ENCODE peak calls at places on chromosomes 12 and 14, in four cellular contexts. B is prostate gland, W is upper lobe of right lung, U is epithelial cell of esophagus. D is an unnamed sample.

GRCh38 chr12:50678650-50679049 is 85.3 kb upstream of the ATF1 start:
- DNase-seq in B (no peak), W (no peak), U (no peak), D (no peak)

GRCh38 chr12:111626230-111626629 is 27.1 kb upstream of the ATXN2 start:
- DNase-seq in B (no peak), W (no peak), U (no peak), D (no peak)

GRCh38 chr14:79551591-79551990 is 659.7 kb downstream of the DIO2 start:
- DNase-seq in B (no peak), W (no peak), U (no peak), D (no peak)

GRCh38 chr14:103001651-103002396 is 55.5 kb downstream of the CDC42BPB start:
- DNase-seq in B (no peak), W (no peak), U (no peak), D (no peak)

GRCh38 chr12:30997685-30998440 is 71.3 kb downstream of the TSPAN11 start:
- DNase-seq in B (no peak), W (no peak), U (no peak), D (no peak)

GRCh38 chr12:51847830-51848727 is at the start of gene FIGNL2:
- DNase-seq in B (no peak), W (no peak), U (no peak), D (no peak)

GRCh38 chr14:92400579-92401444 is 77.8 kb downstream of the SLC24A4 start:
- DNase-seq in B (no peak), W (no peak), U (peak), D (no peak)

GRCh38 chr12:98399532-98399931 is 115.9 kb upstream of the TMPO start:
- DNase-seq in B (no peak), W (no peak), U (peak), D (no peak)

GRCh38 chr14:72471346-72471745 is 422.6 kb downstream of the DPF3 start:
- DNase-seq in B (no peak), W (no peak), U (no peak), D (no peak)

GRCh38 chr14:91281346-91281745 is 36.8 kb upstream of the GPR68 start:
- DNase-seq in B (no peak), W (no peak), U (peak), D (no peak)

GRCh38 chr12:13562915-13563742 is 366.6 kb downstream of the EMP1 start:
- DNase-seq in B (no peak), W (peak), U (no peak), D (no peak)

GRCh38 chr14:99682809-99683618 is 1.1 kb upstream of the CYP46A1 start:
- DNase-seq in B (peak), W (peak), U (peak), D (no peak)

GRCh38 chr12:22990501-22990900 is 365.5 kb downstream of the ETNK1 start:
- DNase-seq in B (no peak), W (no peak), U (no peak), D (no peak)

GRCh38 chr12:22994276-22994675 is 369.3 kb downstream of the ETNK1 start:
- DNase-seq in B (no peak), W (no peak), U (peak), D (no peak)

GRCh38 chr12:22993639-22994038 is 368.7 kb downstream of the ETNK1 start:
- DNase-seq in B (no peak), W (no peak), U (peak), D (no peak)
- H3K4me3 ChIP-seq in B (no peak), W (no peak), U (no peak), D (no peak)

GRCh38 chr14:24390696-24391468 is 7.9 kb upstream of the NYNRIN start:
- DNase-seq in B (no peak), W (no peak), U (peak), D (no peak)

GRCh38 chr14:24392327-24393098 is 6.3 kb upstream of the NYNRIN start:
- DNase-seq in B (no peak), W (no peak), U (peak), D (peak)

GRCh38 chr14:24388474-24389179 is 10.2 kb upstream of the NYNRIN start:
- DNase-seq in B (no peak), W (no peak), U (no peak), D (no peak)

GRCh38 chr14:24387014-24387355 is 11.8 kb upstream of the NYNRIN start:
- DNase-seq in B (no peak), W (no peak), U (no peak), D (no peak)

DNA sequence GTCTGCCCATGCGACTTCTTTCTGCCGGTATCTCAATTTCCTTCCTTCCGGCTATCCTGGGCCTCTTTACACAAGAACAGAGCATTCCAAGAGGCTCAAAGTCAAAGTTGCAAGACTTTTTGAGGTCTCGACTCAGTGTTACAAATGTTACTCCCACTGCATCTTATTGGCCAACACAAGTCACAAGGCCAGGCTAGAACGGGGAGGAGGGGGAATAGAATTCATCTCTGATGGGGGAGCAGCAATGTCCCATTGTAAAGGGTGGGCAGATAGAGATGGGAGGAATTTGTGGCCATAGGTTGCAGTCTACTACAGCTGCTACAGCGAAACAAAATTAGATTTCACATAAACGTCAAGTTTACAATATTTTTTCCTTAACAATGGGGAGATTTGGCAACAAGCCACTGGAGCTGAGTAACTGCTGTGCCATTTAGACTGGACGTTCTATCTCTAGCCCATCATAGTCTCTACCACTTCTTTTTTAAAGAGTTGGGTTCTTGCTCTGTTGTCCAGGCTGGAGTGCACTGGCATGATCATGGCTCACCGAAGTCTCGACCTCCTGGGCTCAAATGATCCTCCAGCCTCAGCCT is 9.4 kb upstream of the NYNRIN start:
- DNase-seq in B (no peak), W (no peak), U (peak), D (no peak)
- TF ChIP-seq CTCF in B (no peak), W (no peak), U (no peak), D (no peak)

GRCh38 chr12:77328326-77328725 is 263.0 kb upstream of the E2F7 start:
- DNase-seq in B (no peak), W (no peak), U (peak), D (no peak)

GRCh38 chr12:77324416-77324762 is 259.0 kb upstream of the E2F7 start:
- DNase-seq in B (no peak), W (no peak), U (no peak), D (no peak)

GRCh38 chr12:77324763-77325468 is 259.5 kb upstream of the E2F7 start:
- DNase-seq in B (peak), W (peak), U (peak), D (no peak)

GRCh38 chr12:77325505-77325904 is 260.1 kb upstream of the E2F7 start:
- DNase-seq in B (no peak), W (peak), U (no peak), D (no peak)

GRCh38 chr12:77323778-77324415 is 258.5 kb upstream of the E2F7 start:
- DNase-seq in B (no peak), W (no peak), U (no peak), D (no peak)
- H3K4me3 ChIP-seq in B (no peak), W (no peak), U (no peak), D (no peak)

DNA sequence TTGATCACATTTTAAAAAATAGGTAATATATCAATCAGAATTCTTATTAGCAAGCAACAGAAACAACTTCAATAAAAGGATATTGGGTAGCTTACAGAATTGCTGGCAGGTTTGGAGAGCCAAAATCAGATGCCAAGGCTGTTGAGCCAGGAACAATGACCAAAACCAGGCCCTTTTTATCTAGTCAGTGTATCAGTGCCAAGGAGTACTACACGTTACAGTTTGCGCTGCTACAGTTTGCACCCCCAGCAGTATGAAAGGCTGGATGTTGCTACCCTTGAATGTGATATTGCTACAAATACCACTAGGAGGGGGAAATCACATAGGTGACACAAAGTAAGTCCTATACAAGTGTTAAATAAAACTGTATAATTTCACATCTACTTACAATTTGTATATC is 19.3 kb downstream of the CGRRF1 start:
- DNase-seq in B (no peak), W (no peak), U (no peak), D (no peak)
- TF ChIP-seq CTCF in B (no peak), W (no peak), U (no peak), D (no peak)